ENCODE peak calls at places on chromosomes 11 and 22, in five cellular contexts. F is colonic mucosa, W is GM19239, L is NCI-H1436, Y is left cardiac atrium. H is an unnamed sample.

GRCh38 chr22:30863161-30863833 is 105.3 kb downstream of the MORC2 start:
- DNase-seq in F (no peak), W (no peak), L (no peak), Y (no peak), H (no peak)

GRCh38 chr11:2703487-2704141 is 3.8 kb upstream of the KCNQ1OT1 start:
- DNase-seq in F (no peak), W (no peak), L (no peak), Y (peak), H (peak)

GRCh38 chr11:123313261-123313660 is 116.8 kb upstream of the GRAMD1B start:
- DNase-seq in F (no peak), W (no peak), L (no peak), Y (no peak), H (no peak)

GRCh38 chr22:42074153-42074750 is at the start of gene PHETA2:
- DNase-seq in F (peak), W (peak), L (no peak), Y (peak), H (no peak)

GRCh38 chr22:41913842-41914534 is 886 bp downstream of the SHISA8 start:
- DNase-seq in F (no peak), W (no peak), L (no peak), Y (no peak), H (no peak)

GRCh38 chr11:48024635-48025071 is 44.3 kb downstream of the PTPRJ start:
- DNase-seq in F (no peak), W (no peak), L (no peak), Y (no peak), H (peak)

GRCh38 chr22:24994070-24994763 is 41.7 kb downstream of the KIAA1671 start:
- DNase-seq in F (peak), W (no peak), L (peak), Y (no peak), H (peak)

GRCh38 chr11:9765320-9766101 is 101.6 kb downstream of the SWAP70 start:
- DNase-seq in F (no peak), W (no peak), L (peak), Y (peak), H (no peak)

GRCh38 chr11:610146-610801 is 5.5 kb downstream of the IRF7 start:
- DNase-seq in F (no peak), W (no peak), L (no peak), Y (no peak), H (no peak)

GRCh38 chr22:39859903-39860588 is 33.5 kb downstream of the ENTHD1 start:
- DNase-seq in F (no peak), W (no peak), L (no peak), Y (no peak), H (no peak)

GRCh38 chr11:575324-575995 is 810 bp upstream of the PHRF1 start:
- DNase-seq in F (peak), W (peak), L (peak), Y (no peak), H (peak)